ENCODE peak calls at places on chromosomes 3 and 15, in five cellular contexts. N is AG04449; X is CD8-positive, alpha-beta T cell; B is esophagus squamous epithelium; W is endothelial cell of umbilical vein. E is an unnamed sample.

GRCh38 chr3:20056727-20057611 is 16.7 kb downstream of the KAT2B start:
- DNase-seq in X (no peak), W (peak), N (no peak), B (no peak), E (peak)

GRCh38 chr3:37628711-37629301 is 232.9 kb upstream of the CTDSPL start:
- DNase-seq in W (no peak), B (no peak), X (no peak), N (no peak), E (no peak)

GRCh38 chr3:194455481-194455880 is 31.3 kb downstream of the ATP13A3 start:
- DNase-seq in W (no peak), X (no peak), B (no peak), N (no peak), E (no peak)

GRCh38 chr3:11903447-11903846 is 56.8 kb upstream of the TAMM41 start:
- DNase-seq in X (no peak), B (no peak), W (no peak), N (no peak), E (no peak)

GRCh38 chr15:94324117-94324826 is 92.9 kb downstream of the MCTP2 start:
- DNase-seq in N (no peak), B (no peak), X (peak), W (peak), E (peak)

GRCh38 chr15:98754283-98755022 is 106.1 kb downstream of the IGF1R start:
- DNase-seq in N (no peak), W (peak), X (no peak), B (no peak), E (peak)

GRCh38 chr15:83767786-83768185 is 113.9 kb downstream of the ADAMTSL3 start:
- DNase-seq in W (no peak), B (no peak), N (no peak), X (no peak), E (peak)

GRCh38 chr3:50231581-50231980 is 4.4 kb upstream of the GNAI2 start:
- DNase-seq in X (no peak), N (no peak), B (no peak), W (no peak), E (no peak)

GRCh38 chr3:37795431-37796061 is 66.1 kb upstream of the CTDSPL start:
- DNase-seq in X (no peak), N (no peak), W (no peak), B (no peak), E (no peak)

GRCh38 chr3:132343018-132343612 is 25.9 kb downstream of the ACP3 start:
- DNase-seq in W (peak), X (peak), B (no peak), N (no peak), E (peak)

GRCh38 chr3:196757876-196758739 is 18.5 kb downstream of the PAK2 start:
- DNase-seq in W (peak), N (no peak), B (no peak), X (no peak), E (peak)

GRCh38 chr3:13705702-13706280 is 156.9 kb downstream of the FBLN2 start:
- DNase-seq in X (no peak), W (no peak), N (no peak), B (no peak), E (no peak)

GRCh38 chr3:126663750-126664149 is 8.8 kb upstream of the TXNRD3 start:
- DNase-seq in X (no peak), B (no peak), N (no peak), W (no peak), E (no peak)

GRCh38 chr3:172354931-172355499 is 93.2 kb downstream of the GHSR start:
- DNase-seq in X (no peak), W (no peak), N (no peak), B (no peak), E (no peak)

GRCh38 chr3:40899286-40899712 is 300.0 kb upstream of the CTNNB1 start:
- DNase-seq in W (no peak), B (no peak), N (no peak), X (no peak), E (no peak)

GRCh38 chr3:53493618-53493996 is 804 bp upstream of the CACNA1D start:
- DNase-seq in B (no peak), W (no peak), N (no peak), X (no peak), E (no peak)

GRCh38 chr3:146161725-146162047 is 702 bp upstream of the PLOD2 start:
- DNase-seq in W (peak), B (no peak), N (no peak), X (no peak), E (peak)

GRCh38 chr15:29106551-29107290 is 162.9 kb downstream of the NSMCE3 start:
- DNase-seq in N (no peak), X (no peak), B (no peak), W (no peak), E (no peak)

DNA sequence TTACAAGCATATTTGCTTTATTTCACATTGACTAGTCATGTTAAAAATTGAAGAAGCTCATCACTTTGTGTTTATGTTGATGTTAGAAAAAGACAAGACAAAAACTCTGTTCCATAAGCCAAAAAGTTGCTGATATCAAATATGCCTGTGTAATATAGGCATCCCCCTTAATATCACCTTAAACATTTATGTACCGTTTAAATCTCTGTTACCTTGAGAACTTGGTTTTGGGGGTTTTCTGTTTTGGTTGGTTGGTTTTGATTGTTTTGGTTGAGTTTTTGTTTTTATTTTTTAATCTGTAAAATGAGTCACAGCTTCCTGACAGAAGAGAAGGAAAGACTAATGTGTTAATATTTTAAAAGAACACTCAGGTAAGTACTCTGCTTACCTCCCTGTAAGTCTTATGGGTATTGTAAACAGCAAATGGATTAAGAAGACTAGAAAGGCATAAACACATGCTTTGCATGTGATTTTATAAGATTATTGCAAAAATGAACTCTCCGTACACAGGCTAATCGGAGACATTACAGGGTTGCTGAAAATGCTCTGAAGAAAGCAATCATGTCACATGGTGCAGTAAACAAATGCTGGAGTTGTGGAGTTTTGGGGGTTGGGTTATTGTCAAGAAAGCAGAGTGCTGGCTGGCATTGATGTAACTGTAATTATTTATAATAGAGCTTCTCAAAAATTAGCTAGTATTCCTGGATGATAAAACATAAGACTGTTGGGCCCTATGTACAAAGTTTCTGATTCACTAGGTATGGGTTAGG is 69.5 kb upstream of the MBNL1 start:
- DNase-seq in X (no peak), W (no peak), N (no peak), B (no peak), E (no peak)
- H3K4me3 ChIP-seq in X (peak), W (no peak), N (no peak), B (no peak), E (no peak)

GRCh38 chr15:33071451-33071850 is 123.1 kb downstream of the FMN1 start:
- DNase-seq in X (no peak), N (no peak), W (no peak), B (no peak), E (no peak)

GRCh38 chr15:33069161-33069560 is 125.4 kb downstream of the FMN1 start:
- DNase-seq in X (no peak), N (no peak), W (no peak), B (no peak), E (no peak)

GRCh38 chr15:33076937-33077336 is 117.6 kb downstream of the FMN1 start:
- DNase-seq in W (no peak), N (no peak), B (no peak), X (no peak), E (no peak)

DNA sequence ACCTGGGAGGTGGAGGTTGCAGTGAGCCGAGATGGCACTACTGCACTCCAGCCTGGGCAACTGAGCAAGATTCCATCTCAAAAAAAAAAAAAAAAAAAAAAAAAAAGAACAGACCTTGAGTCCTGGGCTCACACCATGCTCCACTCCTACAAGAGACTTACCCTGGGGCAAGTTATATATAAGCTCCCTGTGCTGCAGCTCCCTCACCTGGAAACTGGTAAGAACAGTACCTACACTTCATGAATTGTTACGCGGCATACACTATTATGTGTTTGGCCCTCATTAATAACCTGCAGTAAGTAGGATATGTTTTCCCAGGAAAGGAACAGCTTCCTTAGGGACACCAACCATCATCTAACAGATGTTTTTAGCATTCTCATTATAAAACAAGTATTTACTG is 119.6 kb downstream of the FMN1 start:
- DNase-seq in N (no peak), X (no peak), B (no peak), W (no peak), E (no peak)
- TF ChIP-seq CTCF in N (no peak), X (no peak), B (peak), W (no peak), E (no peak)

DNA sequence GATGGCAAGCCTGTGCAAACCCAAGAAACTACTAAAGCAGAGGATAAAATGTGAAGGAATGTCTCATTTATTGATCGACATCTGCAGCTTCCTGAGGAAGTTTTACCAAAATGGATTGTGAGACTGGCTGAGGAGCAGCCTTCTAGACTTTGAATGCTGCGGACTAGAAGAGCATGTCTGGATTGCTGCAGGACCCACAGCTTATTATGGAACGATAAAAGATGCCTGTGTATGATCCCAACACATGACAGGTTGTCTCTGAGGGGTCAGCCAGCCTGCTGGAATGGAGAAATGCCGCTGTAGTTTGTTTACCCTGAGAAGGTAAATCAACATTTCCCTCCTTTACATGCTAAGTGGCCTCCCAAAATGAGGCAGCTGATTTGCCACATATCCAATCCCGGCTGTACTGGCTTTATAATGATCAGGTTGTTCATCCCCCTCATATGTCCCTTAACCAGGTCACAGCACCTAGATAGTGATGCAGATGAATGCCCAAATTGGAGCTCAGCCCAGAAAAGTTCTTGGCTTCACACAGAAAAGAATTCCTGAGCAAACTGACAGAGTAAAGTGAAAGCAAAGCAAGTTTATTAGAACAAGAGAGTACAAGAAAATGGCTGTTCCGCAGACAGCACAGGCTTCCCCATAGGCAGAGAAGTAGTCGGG is 63.9 kb downstream of the IL12A start:
- DNase-seq in B (no peak), N (no peak), W (no peak), X (no peak), E (peak)
- H3K4me3 ChIP-seq in B (no peak), N (no peak), W (no peak), X (no peak), E (no peak)

GRCh38 chr15:100454148-100454547 is 74.6 kb downstream of the CERS3 start:
- DNase-seq in W (no peak), N (no peak), B (no peak), X (no peak), E (no peak)

GRCh38 chr15:100448481-100448880 is 80.3 kb downstream of the CERS3 start:
- DNase-seq in N (no peak), B (no peak), W (no peak), X (no peak), E (no peak)
- TF ChIP-seq CTCF in N (no peak), B (no peak), W (no peak), X (no peak), E (no peak)

GRCh38 chr3:78825858-78826215 is 942.0 kb downstream of the ROBO1 start:
- DNase-seq in W (no peak), N (no peak), X (no peak), B (no peak), E (no peak)
- H3K4me3 ChIP-seq in W (no peak), N (no peak), X (no peak), B (no peak), E (no peak)

DNA sequence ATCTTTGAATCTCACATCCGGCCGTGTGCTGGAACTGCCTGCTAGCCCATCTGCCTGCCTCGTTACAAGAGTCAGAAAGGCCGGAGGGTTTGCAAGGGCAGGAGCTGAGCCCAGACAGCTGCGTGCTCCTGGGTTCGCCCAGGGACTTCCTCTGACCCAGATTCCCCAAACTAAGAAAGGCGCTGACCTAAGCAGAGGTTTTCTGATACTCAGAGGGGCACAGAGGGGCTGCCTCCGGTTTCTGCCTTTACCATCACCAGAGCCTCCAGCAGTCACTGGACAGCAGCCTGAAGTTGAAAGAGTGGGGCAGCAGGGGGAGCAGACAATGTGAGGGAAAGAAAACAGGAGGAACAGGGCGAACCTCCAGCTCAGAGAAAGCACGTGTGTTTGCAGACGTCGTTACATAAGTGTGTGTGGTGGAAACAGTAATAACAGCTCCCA is 33.4 kb upstream of the RAD18 start:
- DNase-seq in X (no peak), N (no peak), W (peak), B (no peak), E (peak)
- TF ChIP-seq CTCF in X (no peak), N (peak), W (no peak), B (peak), E (peak)

GRCh38 chr15:45871121-45871855 is 236.5 kb downstream of the SQOR start:
- DNase-seq in X (no peak), B (no peak), N (no peak), W (peak), E (no peak)
- H3K4me3 ChIP-seq in X (no peak), B (no peak), N (no peak), W (no peak), E (no peak)

DNA sequence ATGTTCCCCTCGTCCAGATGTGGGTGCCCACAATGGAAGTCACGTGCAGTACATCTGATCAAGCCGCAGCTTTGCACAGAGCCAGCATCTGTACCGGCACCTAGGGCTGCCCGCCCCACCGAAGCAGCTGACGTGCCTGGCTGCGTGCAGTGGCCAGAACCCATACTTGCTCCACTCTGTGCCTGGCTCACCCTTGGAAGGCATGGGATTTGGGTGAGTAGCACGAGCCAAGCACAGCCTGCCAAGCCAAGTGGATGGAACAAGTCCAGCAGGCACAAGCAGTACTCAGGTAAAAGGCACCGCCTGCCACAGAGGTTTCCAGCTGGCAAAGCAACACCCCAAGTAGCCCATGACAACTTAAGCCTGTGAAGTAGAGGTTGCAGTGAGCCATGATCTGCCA is 261.3 kb downstream of the TBC1D5 start:
- DNase-seq in B (no peak), N (no peak), W (no peak), X (no peak), E (no peak)
- TF ChIP-seq CTCF in B (no peak), N (no peak), W (no peak), X (no peak), E (no peak)